ENCODE peak calls at places on chromosomes 2 and 18, in eight cellular contexts. N, F, R, H, L, U, Y and M are unnamed samples. For H3K36me3, the result is how much of the 10 kb centered on the place peaks cover.

GRCh38 chr18:73118121-73118816 is 250.5 kb upstream of the NETO1 start:
- DNase-seq in R (no peak), H (no peak), L (no peak), Y (peak), N (no peak), F (peak), U (no peak), M (no peak)

GRCh38 chr2:223868005-223868404 is 30.6 kb upstream of the AP1S3 start:
- DNase-seq in L (peak), H (no peak), N (no peak), U (no peak), F (no peak), R (no peak), Y (no peak), M (peak)

GRCh38 chr18:55382277-55382805 is 205.7 kb downstream of the TCF4 start:
- DNase-seq in L (no peak), H (no peak), Y (no peak), N (no peak), R (no peak), F (no peak), U (no peak), M (no peak)

GRCh38 chr18:49250819-49251388 is 209.5 kb downstream of the DYM start:
- DNase-seq in H (peak), F (peak), R (peak), L (no peak), Y (peak), U (no peak), N (no peak), M (peak)

GRCh38 chr2:167136876-167137579 is 248.7 kb downstream of the XIRP2 start:
- DNase-seq in H (no peak), Y (peak), R (no peak), U (no peak), L (no peak), N (no peak), F (no peak), M (no peak)

GRCh38 chr18:62990653-62991052 is 275.3 kb downstream of the PHLPP1 start:
- DNase-seq in F (no peak), R (no peak), U (no peak), N (no peak), L (no peak), Y (no peak), H (no peak), M (no peak)

GRCh38 chr2:118853129-118853640 is 5.7 kb upstream of the EN1 start:
- DNase-seq in L (no peak), U (no peak), H (no peak), N (no peak), F (no peak), Y (no peak), R (no peak), M (no peak)

GRCh38 chr2:241437148-241437547 is 71.2 kb downstream of the STK25 start:
- DNase-seq in F (no peak), U (no peak), R (no peak), L (no peak), H (no peak), N (no peak), Y (no peak), M (no peak)

GRCh38 chr18:23743733-23744333 is 54.6 kb downstream of the LAMA3 start:
- DNase-seq in H (peak), R (no peak), U (no peak), L (no peak), N (no peak), Y (no peak), F (no peak), M (no peak)

DNA sequence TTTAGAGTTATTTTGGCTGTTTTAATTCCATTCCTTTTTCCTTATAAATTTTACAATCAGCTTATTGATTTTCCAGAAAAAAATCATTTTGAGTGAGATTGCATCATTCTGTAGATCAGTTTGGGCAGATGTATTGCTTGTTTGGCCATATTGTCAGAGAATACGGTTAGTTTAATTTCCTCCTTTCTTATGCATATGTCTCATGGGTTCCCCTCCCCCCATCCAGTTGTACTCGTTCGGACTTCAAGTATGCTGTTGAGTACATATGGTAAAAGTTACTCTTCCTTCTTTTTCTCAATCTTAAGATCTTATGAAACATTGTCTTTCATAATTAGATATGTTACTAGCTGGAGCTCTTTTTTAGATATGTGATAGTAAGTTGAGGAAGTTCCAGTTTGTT is 131.2 kb upstream of the TTC27 start:
- DNase-seq in N (no peak), H (no peak), Y (no peak), L (no peak), F (no peak), R (peak), U (no peak), M (no peak)
- H3K36me3 ChIP-seq in N (under half), H (half or more), Y (under half), L (half or more), F (half or more), R (under half), U (under half), M (under half)

GRCh38 chr2:28408764-28409599 is 16.3 kb downstream of the FOSL2 start:
- DNase-seq in U (peak), Y (peak), H (no peak), L (no peak), R (no peak), N (no peak), F (peak), M (no peak)
- H3K36me3 ChIP-seq in U (under half), Y (half or more), H (under half), L (under half), R (under half), N (under half), F (half or more), M (under half)

GRCh38 chr18:21741511-21742322 is 1.1 kb downstream of the MIB1 start:
- DNase-seq in Y (peak), U (peak), F (peak), N (peak), R (peak), H (peak), L (peak), M (peak)
- H3K36me3 ChIP-seq in Y (under half), U (under half), F (under half), N (under half), R (under half), H (under half), L (under half), M (under half)

GRCh38 chr2:207107551-207107950 is 58.2 kb downstream of the KLF7 start:
- DNase-seq in N (no peak), R (no peak), U (no peak), H (no peak), L (no peak), Y (no peak), F (no peak), M (no peak)
- H3K36me3 ChIP-seq in N (under half), R (under half), U (under half), H (under half), L (under half), Y (under half), F (half or more), M (under half)

DNA sequence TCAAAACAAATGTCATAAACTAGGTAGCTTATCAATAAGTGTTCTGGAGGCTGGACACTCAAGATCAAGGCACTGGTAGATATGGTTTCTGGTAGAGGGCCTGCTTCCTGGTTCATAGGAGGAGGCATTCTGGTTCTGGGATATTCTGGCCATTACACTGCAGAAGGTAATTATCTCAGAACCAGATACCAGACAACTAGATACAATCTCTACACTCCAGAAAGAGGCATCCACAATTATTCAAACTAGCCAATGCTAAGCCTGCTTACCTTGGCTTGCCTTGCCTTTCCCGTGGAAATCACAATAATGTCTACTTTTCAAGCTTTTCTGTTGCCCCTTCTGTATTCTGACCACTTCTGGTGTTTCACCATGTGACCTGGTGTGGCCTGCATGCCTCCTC is 785.2 kb upstream of the GYPC start:
- DNase-seq in U (no peak), Y (no peak), L (no peak), H (no peak), F (no peak), R (no peak), N (no peak), M (no peak)
- H3K36me3 ChIP-seq in U (under half), Y (under half), L (under half), H (under half), F (under half), R (under half), N (under half), M (under half)

GRCh38 chr2:95109260-95109659 is 12.3 kb downstream of the MRPS5 start:
- DNase-seq in N (no peak), F (no peak), Y (no peak), H (no peak), R (no peak), U (no peak), L (no peak), M (no peak)
- H3K36me3 ChIP-seq in N (under half), F (half or more), Y (half or more), H (half or more), R (half or more), U (under half), L (half or more), M (half or more)

GRCh38 chr18:48003426-48004349 is 73.2 kb upstream of the SMAD2 start:
- DNase-seq in H (no peak), N (peak), F (peak), Y (no peak), L (peak), R (no peak), U (peak), M (no peak)
- H3K36me3 ChIP-seq in H (under half), N (under half), F (under half), Y (under half), L (under half), R (under half), U (under half), M (under half)

DNA sequence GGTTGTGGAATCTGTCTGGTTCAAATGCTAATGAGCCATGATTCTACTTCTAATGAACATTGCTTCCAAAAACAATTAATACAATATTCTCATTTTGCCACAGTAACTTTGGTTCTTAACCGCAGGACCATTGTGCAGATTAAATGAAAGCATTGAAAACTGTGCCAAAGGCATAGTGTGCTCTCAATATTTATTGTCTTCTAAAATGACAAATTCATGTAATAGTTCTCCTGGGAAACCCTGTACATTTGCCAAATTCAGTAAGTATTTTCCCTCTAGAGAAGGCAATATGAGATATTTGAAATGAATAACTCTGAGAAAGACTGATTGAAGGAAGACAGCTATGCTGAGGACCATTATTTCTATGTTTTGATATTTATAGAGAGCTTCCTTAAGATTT is 246.3 kb downstream of the CCDC102B start:
- DNase-seq in F (no peak), R (no peak), H (no peak), Y (no peak), L (no peak), N (no peak), U (no peak), M (no peak)
- H3K36me3 ChIP-seq in F (under half), R (under half), H (under half), Y (under half), L (under half), N (under half), U (under half), M (under half)

DNA sequence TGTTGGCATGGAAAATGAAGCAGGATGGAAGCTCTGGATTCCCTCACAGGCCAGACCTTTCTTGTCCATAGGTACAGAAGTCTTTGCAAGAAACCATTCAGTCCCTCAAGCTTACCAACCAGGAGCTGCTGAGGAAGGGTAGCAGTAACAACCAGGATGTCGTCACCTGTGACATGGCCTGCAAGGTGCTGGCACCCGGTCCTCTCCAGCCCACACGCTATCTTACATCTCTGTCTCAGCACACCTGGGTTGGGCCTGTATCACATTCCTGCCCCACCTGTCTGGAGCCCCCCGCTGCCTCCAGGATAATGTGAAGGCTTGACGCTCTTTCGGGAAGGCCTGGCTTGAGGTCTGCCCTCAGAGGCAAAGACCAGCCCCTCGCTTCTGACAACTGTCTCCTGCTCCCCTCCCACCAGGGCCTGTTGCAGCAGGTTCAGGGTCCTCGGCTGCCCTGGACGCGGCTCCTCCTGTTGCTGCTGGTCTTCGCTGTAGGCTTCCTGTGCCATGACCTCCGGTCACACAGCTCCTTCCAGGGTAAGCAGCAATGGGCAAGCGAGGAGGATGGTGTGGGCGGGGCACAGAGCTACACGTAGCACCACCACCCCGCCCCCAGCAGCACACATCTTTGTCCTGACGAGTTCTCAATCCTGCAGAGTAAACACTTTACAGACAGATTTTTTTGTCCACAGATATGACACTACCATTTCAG is 6.0 kb downstream of the TMEM214 start:
- DNase-seq in L (no peak), H (no peak), F (no peak), N (no peak), Y (no peak), R (no peak), U (no peak), M (no peak)
- H3K36me3 ChIP-seq in L (half or more), H (under half), F (half or more), N (under half), Y (half or more), R (under half), U (under half), M (half or more)